ENCODE peak calls at places on chromosomes 3 and 15, in six cellular contexts. One of them, this sample, is unnamed.

GRCh38 chr15:67715166-67715565 is 110.1 kb upstream of the SKOR1 start:
- DNase-seq in stomach: no peak
- DNase-seq in GM23338: no peak
- DNase-seq in IMR-90: no peak
- DNase-seq in K562: no peak
- DNase-seq in psoas muscle: no peak
- DNase-seq in this sample: no peak

GRCh38 chr3:64595253-64595694 is 92.5 kb downstream of the ADAMTS9 start:
- DNase-seq in psoas muscle: peak; percentile 53
- DNase-seq in K562: no peak
- DNase-seq in IMR-90: peak; percentile 70
- DNase-seq in stomach: no peak
- DNase-seq in GM23338: no peak
- DNase-seq in this sample: no peak

GRCh38 chr15:96181217-96181616 is 149.3 kb upstream of the NR2F2 start:
- DNase-seq in GM23338: no peak
- DNase-seq in K562: no peak
- DNase-seq in IMR-90: no peak
- DNase-seq in psoas muscle: no peak
- DNase-seq in stomach: no peak
- DNase-seq in this sample: no peak

GRCh38 chr3:182241777-182242556 is 530.2 kb downstream of the SOX2 start:
- DNase-seq in GM23338: no peak
- DNase-seq in IMR-90: no peak
- DNase-seq in psoas muscle: peak; percentile 75
- DNase-seq in stomach: no peak
- DNase-seq in K562: no peak
- DNase-seq in this sample: no peak

GRCh38 chr3:111708157-111708771 is 113.1 kb upstream of the ZBED2 start:
- DNase-seq in GM23338: no peak
- DNase-seq in IMR-90: no peak
- DNase-seq in K562: no peak
- DNase-seq in psoas muscle: no peak
- DNase-seq in stomach: peak; percentile 36
- DNase-seq in this sample: no peak

GRCh38 chr3:105798381-105798934 is 70.4 kb downstream of the CBLB start:
- DNase-seq in IMR-90: no peak
- DNase-seq in K562: no peak
- DNase-seq in GM23338: no peak
- DNase-seq in stomach: no peak
- DNase-seq in psoas muscle: no peak
- DNase-seq in this sample: no peak

GRCh38 chr3:172562881-172563835 is 39.9 kb upstream of the TNFSF10 start:
- DNase-seq in IMR-90: peak; percentile 86
- DNase-seq in GM23338: peak; percentile 12
- DNase-seq in stomach: no peak
- DNase-seq in psoas muscle: no peak
- DNase-seq in K562: no peak
- DNase-seq in this sample: no peak

GRCh38 chr3:9507586-9508578 is 45.7 kb downstream of the LHFPL4 start:
- DNase-seq in GM23338: peak; percentile 40
- DNase-seq in stomach: no peak
- DNase-seq in psoas muscle: no peak
- DNase-seq in IMR-90: no peak
- DNase-seq in K562: peak; percentile 31
- DNase-seq in this sample: no peak

GRCh38 chr3:31862861-31863260 is 118.2 kb downstream of the OSBPL10 start:
- DNase-seq in stomach: no peak
- DNase-seq in IMR-90: peak; percentile 34
- DNase-seq in K562: no peak
- DNase-seq in psoas muscle: no peak
- DNase-seq in GM23338: no peak
- DNase-seq in this sample: no peak

GRCh38 chr3:178966299-178967183 is 105.1 kb downstream of the ZMAT3 start:
- DNase-seq in psoas muscle: no peak
- DNase-seq in stomach: no peak
- DNase-seq in GM23338: peak; percentile 37
- DNase-seq in IMR-90: peak; percentile 37
- DNase-seq in K562: no peak
- DNase-seq in this sample: no peak

GRCh38 chr15:58549780-58550064 is 117.9 kb downstream of the LIPC start:
- DNase-seq in K562: no peak
- DNase-seq in IMR-90: no peak
- DNase-seq in stomach: peak; percentile 7
- DNase-seq in psoas muscle: no peak
- DNase-seq in GM23338: no peak
- DNase-seq in this sample: no peak

GRCh38 chr3:30576946-30577345 is 29.5 kb upstream of the TGFBR2 start:
- DNase-seq in psoas muscle: no peak
- DNase-seq in K562: no peak
- DNase-seq in GM23338: no peak
- DNase-seq in stomach: no peak
- DNase-seq in IMR-90: peak; percentile 31
- DNase-seq in this sample: no peak

GRCh38 chr3:54121404-54122045 is 827 bp upstream of the CACNA2D3 start:
- DNase-seq in K562: no peak
- DNase-seq in IMR-90: no peak
- DNase-seq in GM23338: peak; percentile 59
- DNase-seq in stomach: no peak
- DNase-seq in psoas muscle: peak; percentile 68
- DNase-seq in this sample: no peak

GRCh38 chr15:51970132-51970817 is 1.3 kb downstream of the LEO1 start:
- DNase-seq in K562: no peak
- DNase-seq in IMR-90: no peak
- DNase-seq in stomach: no peak
- DNase-seq in GM23338: no peak
- DNase-seq in psoas muscle: no peak
- DNase-seq in this sample: no peak

GRCh38 chr3:41650406-41650805 is 311.5 kb downstream of the ULK4 start:
- DNase-seq in K562: no peak
- DNase-seq in GM23338: no peak
- DNase-seq in stomach: no peak
- DNase-seq in psoas muscle: no peak
- DNase-seq in IMR-90: no peak
- DNase-seq in this sample: no peak

GRCh38 chr15:100249096-100249815 is 92.5 kb downstream of the ADAMTS17 start:
- DNase-seq in K562: no peak
- DNase-seq in GM23338: no peak
- DNase-seq in stomach: peak; percentile 18
- DNase-seq in psoas muscle: no peak
- DNase-seq in IMR-90: no peak
- DNase-seq in this sample: peak; percentile 51

GRCh38 chr3:54042259-54042823 is 80.0 kb upstream of the CACNA2D3 start:
- DNase-seq in psoas muscle: no peak
- DNase-seq in K562: no peak
- DNase-seq in IMR-90: no peak
- DNase-seq in stomach: no peak
- DNase-seq in GM23338: peak; percentile 17
- DNase-seq in this sample: no peak

GRCh38 chr3:101383156-101383575 is 62.8 kb upstream of the IMPG2 start:
- DNase-seq in psoas muscle: no peak
- DNase-seq in K562: no peak
- DNase-seq in IMR-90: peak; percentile 63
- DNase-seq in GM23338: peak; percentile 43
- DNase-seq in stomach: no peak
- DNase-seq in this sample: no peak

GRCh38 chr3:157375342-157375986 is 61.2 kb upstream of the PTX3 start:
- DNase-seq in GM23338: no peak
- DNase-seq in K562: no peak
- DNase-seq in IMR-90: peak; percentile 16
- DNase-seq in stomach: no peak
- DNase-seq in psoas muscle: no peak
- DNase-seq in this sample: no peak

GRCh38 chr3:12049675-12050074 is 45.5 kb downstream of the SYN2 start:
- DNase-seq in K562: no peak
- DNase-seq in stomach: no peak
- DNase-seq in GM23338: peak; percentile 49
- DNase-seq in IMR-90: peak; percentile 3
- DNase-seq in psoas muscle: no peak
- DNase-seq in this sample: no peak

GRCh38 chr3:134666466-134666865 is 15.6 kb upstream of the KY start:
- DNase-seq in stomach: no peak
- DNase-seq in psoas muscle: no peak
- DNase-seq in IMR-90: peak; percentile 51
- DNase-seq in K562: no peak
- DNase-seq in GM23338: no peak
- DNase-seq in this sample: no peak

GRCh38 chr3:155308831-155309230 is 15.3 kb upstream of the STRIT1 start:
- DNase-seq in GM23338: no peak
- DNase-seq in stomach: no peak
- DNase-seq in IMR-90: peak; percentile 68
- DNase-seq in K562: no peak
- DNase-seq in psoas muscle: no peak
- DNase-seq in this sample: no peak

GRCh38 chr15:33104276-33104675 is 90.2 kb downstream of the FMN1 start:
- DNase-seq in stomach: no peak
- DNase-seq in K562: no peak
- DNase-seq in psoas muscle: no peak
- DNase-seq in GM23338: no peak
- DNase-seq in IMR-90: peak; percentile 92
- DNase-seq in this sample: no peak

GRCh38 chr3:61192222-61192621 is 59.0 kb downstream of the FHIT start:
- DNase-seq in stomach: no peak
- DNase-seq in K562: no peak
- DNase-seq in GM23338: no peak
- DNase-seq in psoas muscle: no peak
- DNase-seq in IMR-90: no peak
- DNase-seq in this sample: no peak

GRCh38 chr15:68385671-68386586 is 46.0 kb downstream of the ITGA11 start:
- DNase-seq in IMR-90: no peak
- DNase-seq in stomach: peak; percentile 5
- DNase-seq in psoas muscle: no peak
- DNase-seq in K562: no peak
- DNase-seq in GM23338: no peak
- DNase-seq in this sample: peak; percentile 51

GRCh38 chr15:81273855-81274254 is 50.1 kb downstream of the STARD5 start:
- DNase-seq in K562: no peak
- DNase-seq in psoas muscle: no peak
- DNase-seq in GM23338: no peak
- DNase-seq in stomach: no peak
- DNase-seq in IMR-90: no peak
- DNase-seq in this sample: no peak

GRCh38 chr3:136186330-136186729 is 9.8 kb downstream of the MSL2 start:
- DNase-seq in stomach: peak; percentile 47
- DNase-seq in psoas muscle: no peak
- DNase-seq in GM23338: peak; percentile 15
- DNase-seq in K562: no peak
- DNase-seq in IMR-90: no peak
- DNase-seq in this sample: no peak

GRCh38 chr3:192467230-192468186 is 259.8 kb downstream of the FGF12 start:
- DNase-seq in psoas muscle: no peak
- DNase-seq in stomach: peak; percentile 61
- DNase-seq in IMR-90: peak; percentile 34
- DNase-seq in GM23338: peak; percentile 89
- DNase-seq in K562: peak; percentile 59
- DNase-seq in this sample: no peak

GRCh38 chr3:50536471-50537180 is 30.9 kb downstream of the C3orf18 start:
- DNase-seq in IMR-90: peak; percentile 29
- DNase-seq in stomach: no peak
- DNase-seq in GM23338: no peak
- DNase-seq in psoas muscle: no peak
- DNase-seq in K562: no peak
- DNase-seq in this sample: no peak

GRCh38 chr3:50534721-50535330 is 31.4 kb upstream of the CACNA2D2 start:
- DNase-seq in IMR-90: peak; percentile 23
- DNase-seq in stomach: no peak
- DNase-seq in GM23338: no peak
- DNase-seq in psoas muscle: no peak
- DNase-seq in K562: no peak
- DNase-seq in this sample: no peak

GRCh38 chr3:50539887-50540286 is 27.7 kb downstream of the C3orf18 start:
- DNase-seq in stomach: no peak
- DNase-seq in GM23338: no peak
- DNase-seq in K562: no peak
- DNase-seq in psoas muscle: no peak
- DNase-seq in IMR-90: no peak
- DNase-seq in this sample: no peak

GRCh38 chr3:50539356-50539838 is 28.1 kb downstream of the C3orf18 start:
- DNase-seq in IMR-90: no peak
- DNase-seq in stomach: no peak
- DNase-seq in K562: peak; percentile 95
- DNase-seq in GM23338: peak; percentile 48
- DNase-seq in psoas muscle: no peak
- DNase-seq in this sample: no peak

GRCh38 chr3:50537421-50538129 is 30.0 kb downstream of the C3orf18 start:
- DNase-seq in K562: peak; percentile 50
- DNase-seq in IMR-90: no peak
- DNase-seq in psoas muscle: no peak
- DNase-seq in GM23338: no peak
- DNase-seq in stomach: no peak
- DNase-seq in this sample: no peak
- H3K27me3 ChIP-seq in K562: no peaks in the 10 kb centered on the region
- H3K27me3 ChIP-seq in IMR-90: peaks cover 74% of the 10 kb centered on the region
- H3K27me3 ChIP-seq in psoas muscle: no peaks in the 10 kb centered on the region
- H3K27me3 ChIP-seq in GM23338: no peaks in the 10 kb centered on the region
- H3K27me3 ChIP-seq in stomach: peaks cover 23% of the 10 kb centered on the region
- H3K27me3 ChIP-seq in this sample: no peaks in the 10 kb centered on the region

GRCh38 chr3:98824256-98824655 is 61.1 kb downstream of the ST3GAL6 start:
- DNase-seq in stomach: no peak
- DNase-seq in GM23338: peak; percentile 3
- DNase-seq in K562: no peak
- DNase-seq in psoas muscle: no peak
- DNase-seq in IMR-90: no peak
- DNase-seq in this sample: no peak
- TF ChIP-seq CTCF in stomach: no peak
- TF ChIP-seq CTCF in GM23338: peak; percentile 44
- TF ChIP-seq CTCF in K562: peak; percentile 29
- TF ChIP-seq CTCF in psoas muscle: no peak
- TF ChIP-seq CTCF in IMR-90: peak; percentile 13
- TF ChIP-seq CTCF in this sample: no peak

GRCh38 chr3:139227165-139227564 is 116.7 kb upstream of the MRPS22 start:
- DNase-seq in IMR-90: no peak
- DNase-seq in GM23338: no peak
- DNase-seq in psoas muscle: no peak
- DNase-seq in K562: no peak
- DNase-seq in stomach: peak; percentile 40
- DNase-seq in this sample: no peak
- H3K27ac ChIP-seq in IMR-90: no peak overlapping the region
- H3K27ac ChIP-seq in GM23338: no peak overlapping the region
- H3K27ac ChIP-seq in psoas muscle: no peak overlapping the region
- H3K27ac ChIP-seq in K562: no peak overlapping the region
- H3K27ac ChIP-seq in stomach: no peak overlapping the region
- H3K27ac ChIP-seq in this sample: no peak overlapping the region

DNA sequence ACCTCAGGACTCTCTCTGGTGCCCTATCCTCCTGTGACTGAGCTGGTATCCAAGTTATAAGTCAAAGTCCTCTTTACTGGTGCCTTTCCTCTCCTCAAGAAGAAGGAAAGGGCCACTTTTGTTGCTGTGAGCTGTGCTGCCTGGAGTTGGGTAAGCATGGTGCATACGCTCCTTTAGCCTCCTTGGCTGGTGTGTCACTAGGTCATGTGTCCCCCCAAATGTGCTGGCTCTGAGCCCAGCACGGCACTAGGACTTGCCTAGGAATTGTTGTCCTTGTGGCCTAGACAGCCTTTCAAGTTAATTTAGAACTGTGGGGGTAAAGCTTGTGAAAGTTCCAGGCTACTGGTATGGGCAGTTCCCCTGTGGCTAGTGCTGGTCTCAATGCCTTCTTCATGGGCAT is 113.8 kb downstream of the UBE2E2 start:
- DNase-seq in K562: no peak
- DNase-seq in GM23338: no peak
- DNase-seq in IMR-90: no peak
- DNase-seq in stomach: no peak
- DNase-seq in psoas muscle: no peak
- DNase-seq in this sample: no peak
- H3K27me3 ChIP-seq in K562: no peaks in the 10 kb centered on the region
- H3K27me3 ChIP-seq in GM23338: no peaks in the 10 kb centered on the region
- H3K27me3 ChIP-seq in IMR-90: no peaks in the 10 kb centered on the region
- H3K27me3 ChIP-seq in stomach: no peaks in the 10 kb centered on the region
- H3K27me3 ChIP-seq in psoas muscle: no peaks in the 10 kb centered on the region
- H3K27me3 ChIP-seq in this sample: no peaks in the 10 kb centered on the region

This sample was measured in RWPE2.